ENCODE peak calls at places on chromosomes 7 and 10, in eight cellular contexts. G, W, P, R, M, J, L and X are unnamed samples. For H3K36me3, the result is how much of the 10 kb centered on the place peaks cover.

GRCh38 chr7:81120803-81121202 is 202.0 kb upstream of the SEMA3C start:
- DNase-seq in W (no peak), R (no peak), M (no peak), G (no peak), L (no peak), J (no peak), P (no peak), X (no peak)

GRCh38 chr7:113402005-113402404 is 283.7 kb upstream of the SMIM30 start:
- DNase-seq in R (no peak), L (no peak), W (no peak), M (no peak), G (no peak), J (no peak), P (no peak), X (no peak)

GRCh38 chr7:107815254-107815882 is 12.3 kb upstream of the SLC26A3 start:
- DNase-seq in R (no peak), G (no peak), L (no peak), P (no peak), W (no peak), J (no peak), M (no peak), X (no peak)

GRCh38 chr10:77073066-77073960 is 564.3 kb downstream of the KCNMA1 start:
- DNase-seq in R (no peak), L (peak), G (no peak), M (peak), W (peak), P (no peak), J (peak), X (no peak)

GRCh38 chr7:151089893-151090730 is 3.8 kb downstream of the AGAP3 start:
- DNase-seq in W (no peak), L (peak), J (no peak), P (no peak), R (no peak), M (no peak), G (no peak), X (no peak)

GRCh38 chr7:12436896-12437535 is 33.4 kb upstream of the VWDE start:
- DNase-seq in J (peak), G (no peak), M (no peak), W (no peak), R (no peak), P (peak), L (peak), X (peak)

GRCh38 chr10:77526861-77527617 is 110.6 kb downstream of the KCNMA1 start:
- DNase-seq in G (no peak), W (no peak), R (no peak), J (peak), L (no peak), M (no peak), P (peak), X (no peak)

GRCh38 chr10:24383681-24384106 is 174.8 kb downstream of the KIAA1217 start:
- DNase-seq in W (peak), J (peak), L (peak), M (peak), P (peak), G (peak), R (peak), X (peak)

GRCh38 chr7:5395246-5395645 is 28.4 kb downstream of the TNRC18 start:
- DNase-seq in R (no peak), J (no peak), P (no peak), L (no peak), W (no peak), G (no peak), M (no peak), X (no peak)

GRCh38 chr7:66247387-66248078 is 42.4 kb downstream of the TPST1 start:
- DNase-seq in G (no peak), M (no peak), J (no peak), P (peak), R (no peak), L (no peak), W (no peak), X (peak)

GRCh38 chr7:100363098-100363497 is 5.2 kb downstream of the PILRB start:
- DNase-seq in P (no peak), W (no peak), R (no peak), J (no peak), M (no peak), L (no peak), G (no peak), X (no peak)

GRCh38 chr7:70694357-70694908 is 437.5 kb upstream of the GALNT17 start:
- DNase-seq in R (peak), P (no peak), M (peak), L (peak), J (peak), W (peak), G (no peak), X (peak)

GRCh38 chr7:101166909-101167644 is 1.7 kb upstream of the VGF start:
- DNase-seq in J (no peak), G (no peak), L (peak), R (peak), W (no peak), M (no peak), P (no peak), X (no peak)

GRCh38 chr10:7363700-7364099 is 47.1 kb downstream of the SFMBT2 start:
- DNase-seq in W (no peak), P (no peak), G (no peak), R (no peak), M (no peak), J (no peak), L (no peak), X (no peak)

GRCh38 chr7:105952917-105953595 is 10.0 kb upstream of the CDHR3 start:
- DNase-seq in P (no peak), M (no peak), W (no peak), J (no peak), G (no peak), L (no peak), R (no peak), X (no peak)

GRCh38 chr7:136923111-136923510 is 54.7 kb downstream of the CHRM2 start:
- DNase-seq in W (no peak), P (peak), R (no peak), G (no peak), L (no peak), M (no peak), J (peak), X (peak)

GRCh38 chr7:100726998-100727761 is 6.2 kb upstream of the ZAN start:
- DNase-seq in G (no peak), R (no peak), M (no peak), L (no peak), J (peak), W (no peak), P (peak), X (no peak)

GRCh38 chr10:118564652-118565051 is 30.8 kb downstream of the PRLHR start:
- DNase-seq in R (peak), M (no peak), G (no peak), P (peak), J (no peak), L (no peak), W (no peak), X (no peak)

GRCh38 chr7:100483728-100484635 is at the start of gene NYAP1:
- DNase-seq in M (peak), P (peak), L (peak), W (peak), J (peak), R (peak), G (peak), X (no peak)

GRCh38 chr10:86300399-86300925 is 66.1 kb downstream of the GRID1 start:
- DNase-seq in P (no peak), R (no peak), W (no peak), G (no peak), L (no peak), M (no peak), J (no peak), X (no peak)

GRCh38 chr10:104315486-104315921 is 22.8 kb downstream of the ITPRIP start:
- DNase-seq in M (no peak), P (no peak), L (no peak), J (no peak), W (no peak), R (no peak), G (no peak), X (no peak)
- H3K36me3 ChIP-seq in M (half or more), P (under half), L (under half), J (under half), W (under half), R (under half), G (under half), X (under half)

DNA sequence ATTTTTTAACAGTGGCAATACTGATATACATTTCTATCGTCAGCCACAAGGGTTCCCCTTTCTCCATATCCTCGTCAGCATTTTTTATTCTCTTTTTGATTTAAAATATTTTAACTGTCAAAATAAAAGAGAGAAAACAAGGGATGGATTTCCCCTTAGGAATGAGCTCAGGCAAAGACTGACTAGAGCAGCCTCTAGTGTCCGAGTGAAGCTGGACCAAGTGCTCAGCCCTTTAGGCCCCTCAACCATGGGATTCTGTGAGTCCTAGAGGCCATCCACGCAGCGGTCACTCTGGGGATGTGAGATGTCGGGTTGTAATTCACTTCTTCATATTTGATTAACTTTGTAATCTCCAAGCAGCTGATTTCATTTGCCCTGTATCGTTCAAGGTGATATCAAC is 137.4 kb upstream of the RNF32 start:
- DNase-seq in J (peak), R (no peak), G (no peak), L (no peak), M (no peak), W (no peak), P (no peak), X (no peak)
- H3K36me3 ChIP-seq in J (under half), R (under half), G (under half), L (under half), M (under half), W (under half), P (under half), X (under half)

GRCh38 chr10:102375867-102376266 is 19.6 kb upstream of the NFKB2 start:
- DNase-seq in J (no peak), P (no peak), W (no peak), G (no peak), L (no peak), M (no peak), R (no peak), X (no peak)
- H3K36me3 ChIP-seq in J (under half), P (under half), W (half or more), G (under half), L (under half), M (half or more), R (under half), X (under half)

GRCh38 chr10:45441239-45441638 is 67.2 kb downstream of the ALOX5 start:
- DNase-seq in G (peak), W (no peak), J (no peak), P (no peak), M (no peak), L (no peak), R (no peak), X (no peak)
- H3K36me3 ChIP-seq in G (under half), W (under half), J (under half), P (under half), M (under half), L (under half), R (under half), X (under half)